ENCODE peak calls at places on chromosome 17, in eight cellular contexts. U is upper lobe of right lung, X is germinal center, E is renal cortical epithelial cell, L is mesenchymal stem cell, J is HT1080, T is Kasumi-1, M is NCI-H774. A is an unnamed sample.

GRCh38 chr17:31596382-31597323 is 205.2 kb downstream of the RAB11FIP4 start:
- DNase-seq in J (peak; percentile 98), M (no peak), T (peak; percentile 94), L (peak; percentile 98), X (peak; percentile 87), U (peak; percentile 80), E (peak; percentile 95), A (no peak)

GRCh38 chr17:55587608-55588139 is 76.4 kb upstream of the SMIM36 start:
- DNase-seq in M (no peak), T (no peak), U (no peak), X (no peak), J (no peak), E (no peak), L (peak; percentile 82), A (no peak)

GRCh38 chr17:76598004-76598439 is 12.4 kb upstream of the ST6GALNAC2 start:
- DNase-seq in T (peak; percentile 62), J (no peak), L (no peak), E (no peak), U (no peak), X (no peak), M (peak; percentile 85), A (no peak)

GRCh38 chr17:50053654-50053960 is 2.3 kb upstream of the ITGA3 start:
- DNase-seq in X (no peak), U (no peak), M (no peak), E (no peak), J (no peak), T (no peak), L (peak; percentile 68), A (no peak)

GRCh38 chr17:1986783-1987451 is 38.2 kb downstream of the RTN4RL1 start:
- DNase-seq in J (no peak), E (no peak), M (no peak), X (no peak), L (no peak), U (no peak), T (no peak), A (peak; percentile 57)

GRCh38 chr17:29115906-29116651 is 64.1 kb downstream of the MYO18A start:
- DNase-seq in L (peak; percentile 69), E (peak; percentile 33), M (peak; percentile 7), J (peak; percentile 70), U (no peak), T (peak; percentile 23), X (peak; percentile 29), A (peak; percentile 57)

GRCh38 chr17:20987511-20987910 is 55.3 kb downstream of the USP22 start:
- DNase-seq in X (no peak), L (no peak), J (no peak), T (no peak), U (no peak), E (no peak), M (no peak), A (no peak)

GRCh38 chr17:55664287-55664686 is 58.4 kb downstream of the TMEM100 start:
- DNase-seq in L (no peak), E (no peak), J (no peak), T (peak; percentile 96), M (no peak), X (peak; percentile 75), U (no peak), A (no peak)

GRCh38 chr17:6084226-6085161 is 14.3 kb downstream of the WSCD1 start:
- DNase-seq in J (no peak), M (peak; percentile 18), T (no peak), U (no peak), E (no peak), X (no peak), L (no peak), A (no peak)

GRCh38 chr17:76561799-76562268 is 22.0 kb downstream of the PRCD start:
- DNase-seq in M (no peak), X (no peak), E (no peak), J (peak; percentile 47), T (no peak), L (no peak), U (no peak), A (no peak)

GRCh38 chr17:82985436-82985820 is 94.0 kb upstream of the METRNL start:
- DNase-seq in J (no peak), U (peak; percentile 28), X (no peak), T (no peak), L (no peak), E (no peak), M (no peak), A (no peak)

GRCh38 chr17:27657620-27658019 is 26.6 kb downstream of the LGALS9 start:
- DNase-seq in M (no peak), U (peak; percentile 40), T (peak; percentile 13), X (no peak), J (no peak), L (peak; percentile 12), E (peak; percentile 20), A (peak; percentile 48)

GRCh38 chr17:70810609-70811008 is 641.3 kb downstream of the KCNJ2 start:
- DNase-seq in E (no peak), L (peak; percentile 9), J (no peak), T (no peak), X (no peak), M (no peak), U (no peak), A (no peak)

GRCh38 chr17:75559958-75560533 is 27.6 kb upstream of the MYO15B start:
- DNase-seq in M (no peak), T (no peak), E (no peak), X (no peak), J (no peak), L (no peak), U (no peak), A (no peak)

GRCh38 chr17:2023256-2023655 is 1.9 kb downstream of the RTN4RL1 start:
- DNase-seq in M (no peak), U (no peak), L (no peak), X (no peak), J (no peak), E (no peak), T (no peak), A (no peak)

GRCh38 chr17:2215616-2216364 is 87.8 kb downstream of the SMG6 start:
- DNase-seq in M (no peak), X (peak; percentile 85), L (peak; percentile 92), J (peak; percentile 82), E (no peak), T (peak; percentile 43), U (peak; percentile 74), A (no peak)

GRCh38 chr17:16989953-16990860 is 18.3 kb upstream of the TNFRSF13B start:
- DNase-seq in M (no peak), L (peak; percentile 60), J (peak; percentile 38), U (no peak), E (no peak), T (no peak), X (no peak), A (no peak)

GRCh38 chr17:7912927-7913524 is 3.1 kb downstream of the RNF227 start:
- DNase-seq in J (peak; percentile 76), M (peak; percentile 15), U (no peak), E (peak; percentile 84), X (peak; percentile 62), T (peak; percentile 54), L (peak; percentile 81), A (peak; percentile 48)

GRCh38 chr17:73976676-73977521 is 226.6 kb upstream of the RPL38 start:
- DNase-seq in E (no peak), U (peak; percentile 38), L (no peak), M (no peak), T (no peak), X (no peak), J (no peak), A (peak; percentile 39)

GRCh38 chr17:37490638-37491614 is 1.2 kb downstream of the DUSP14 start:
- DNase-seq in U (no peak), T (peak; percentile 86), J (peak; percentile 88), X (no peak), M (no peak), E (peak; percentile 84), L (peak; percentile 93), A (peak; percentile 55)

GRCh38 chr17:64781394-64781793 is 119.3 kb upstream of the SMURF2 start:
- DNase-seq in M (no peak), J (no peak), U (peak; percentile 90), X (peak; percentile 37), L (peak; percentile 57), E (no peak), T (peak; percentile 86), A (no peak)

GRCh38 chr17:47267354-47267828 is 13.8 kb downstream of the ITGB3 start:
- DNase-seq in L (peak; percentile 85), T (no peak), M (no peak), J (peak; percentile 98), X (no peak), E (peak; percentile 100), U (no peak), A (no peak)

GRCh38 chr17:7176870-7177209 is 2.3 kb downstream of the ASGR1 start:
- DNase-seq in T (no peak), E (no peak), J (no peak), M (no peak), X (no peak), U (no peak), L (no peak), A (no peak)

GRCh38 chr17:32976131-32976530 is 15.5 kb upstream of the SPACA3 start:
- DNase-seq in J (no peak), T (no peak), U (no peak), X (no peak), L (no peak), E (no peak), M (no peak), A (no peak)

GRCh38 chr17:44113868-44114840 is 9.3 kb downstream of the HDAC5 start:
- DNase-seq in X (no peak), U (no peak), M (no peak), E (no peak), T (no peak), J (no peak), L (no peak), A (no peak)

GRCh38 chr17:36928450-36929125 is 8.7 kb upstream of the LHX1 start:
- DNase-seq in U (no peak), L (no peak), J (no peak), X (no peak), E (peak; percentile 66), M (no peak), T (no peak), A (no peak)

GRCh38 chr17:42111901-42112551 is 488 bp downstream of the DHX58 start:
- DNase-seq in U (peak; percentile 75), X (no peak), E (peak; percentile 44), M (no peak), J (no peak), T (peak; percentile 11), L (peak; percentile 27), A (no peak)

GRCh38 chr17:81532490-81533287 is 4.5 kb downstream of the FSCN2 start:
- DNase-seq in U (no peak), M (no peak), T (no peak), L (no peak), X (no peak), J (no peak), E (no peak), A (no peak)

GRCh38 chr17:44400226-44400847 is 10.9 kb upstream of the ITGA2B start:
- DNase-seq in M (no peak), J (no peak), L (peak; percentile 39), T (peak; percentile 20), E (peak; percentile 40), U (no peak), X (no peak), A (peak; percentile 37)

GRCh38 chr17:50198026-50198669 is 3.3 kb downstream of the COL1A1 start:
- DNase-seq in E (peak; percentile 56), X (peak; percentile 52), U (no peak), T (peak; percentile 79), M (no peak), J (peak; percentile 72), L (peak; percentile 82), A (peak; percentile 67)

GRCh38 chr17:73415782-73416181 is 104.0 kb upstream of the CDC42EP4 start:
- DNase-seq in X (no peak), T (no peak), L (no peak), M (no peak), J (no peak), E (no peak), U (no peak), A (no peak)

GRCh38 chr17:7027335-7027734 is 4.5 kb downstream of the BCL6B start:
- DNase-seq in T (no peak), L (no peak), U (no peak), E (no peak), X (no peak), M (no peak), J (no peak), A (no peak)

GRCh38 chr17:20996724-20997615 is 45.8 kb downstream of the USP22 start:
- DNase-seq in J (no peak), X (no peak), L (no peak), U (peak; percentile 55), E (no peak), T (no peak), M (no peak), A (no peak)

GRCh38 chr17:37344519-37344918 is 31.3 kb upstream of the C17orf78 start:
- DNase-seq in T (no peak), L (no peak), J (no peak), X (no peak), E (no peak), U (no peak), M (no peak), A (no peak)

A was measured in K562.